ENCODE peak calls at places on chromosome 6, in four cellular contexts. One of them, this sample, is unnamed.

GRCh38 chr6:72464246-72464645 is 157.6 kb upstream of the KCNQ5 start:
- DNase-seq in HCT116: no peak
- DNase-seq in heart right ventricle: no peak
- DNase-seq in right atrium auricular region: no peak
- DNase-seq in this sample: no peak

GRCh38 chr6:143971453-143971852 is 36.6 kb downstream of the PLAGL1 start:
- DNase-seq in heart right ventricle: no peak
- DNase-seq in right atrium auricular region: no peak
- DNase-seq in HCT116: no peak
- DNase-seq in this sample: no peak

GRCh38 chr6:146770965-146771735 is 172.4 kb downstream of the ADGB start:
- DNase-seq in heart right ventricle: peak; percentile 36
- DNase-seq in HCT116: no peak
- DNase-seq in right atrium auricular region: peak; percentile 70
- DNase-seq in this sample: no peak

GRCh38 chr6:129621252-129621651 is 88.7 kb downstream of the ARHGAP18 start:
- DNase-seq in heart right ventricle: no peak
- DNase-seq in right atrium auricular region: no peak
- DNase-seq in HCT116: no peak
- DNase-seq in this sample: peak; percentile 37

GRCh38 chr6:45574885-45575284 is 197.2 kb upstream of the SUPT3H start:
- DNase-seq in heart right ventricle: no peak
- DNase-seq in HCT116: no peak
- DNase-seq in right atrium auricular region: no peak
- DNase-seq in this sample: no peak

GRCh38 chr6:168450921-168451320 is 9.9 kb downstream of the SMOC2 start:
- DNase-seq in heart right ventricle: no peak
- DNase-seq in HCT116: no peak
- DNase-seq in right atrium auricular region: no peak
- DNase-seq in this sample: peak; percentile 17

GRCh38 chr6:93721386-93722048 is 302.2 kb upstream of the EPHA7 start:
- DNase-seq in HCT116: no peak
- DNase-seq in heart right ventricle: no peak
- DNase-seq in right atrium auricular region: no peak
- DNase-seq in this sample: peak; percentile 71

GRCh38 chr6:166618866-166619761 is 7.9 kb downstream of the RPS6KA2 start:
- DNase-seq in HCT116: no peak
- DNase-seq in heart right ventricle: no peak
- DNase-seq in right atrium auricular region: peak; percentile 55
- DNase-seq in this sample: no peak

GRCh38 chr6:110874880-110875547 is 429 bp downstream of the AMD1 start:
- DNase-seq in right atrium auricular region: no peak
- DNase-seq in heart right ventricle: peak; percentile 47
- DNase-seq in HCT116: no peak
- DNase-seq in this sample: no peak

GRCh38 chr6:131059486-131059885 is 3.6 kb downstream of the EPB41L2 start:
- DNase-seq in right atrium auricular region: no peak
- DNase-seq in HCT116: no peak
- DNase-seq in heart right ventricle: no peak
- DNase-seq in this sample: no peak

GRCh38 chr6:36633915-36634314 is 39.8 kb downstream of the SRSF3 start:
- DNase-seq in HCT116: no peak
- DNase-seq in right atrium auricular region: peak; percentile 85
- DNase-seq in heart right ventricle: peak; percentile 73
- DNase-seq in this sample: no peak

GRCh38 chr6:80767808-80768207 is 661.3 kb downstream of the BCKDHB start:
- DNase-seq in heart right ventricle: peak; percentile 24
- DNase-seq in HCT116: peak; percentile 23
- DNase-seq in right atrium auricular region: peak; percentile 91
- DNase-seq in this sample: no peak

GRCh38 chr6:71642120-71642519 is 244.2 kb upstream of the RIMS1 start:
- DNase-seq in heart right ventricle: no peak
- DNase-seq in HCT116: no peak
- DNase-seq in right atrium auricular region: no peak
- DNase-seq in this sample: no peak

GRCh38 chr6:164129218-164129617 is 714.7 kb downstream of the QKI start:
- DNase-seq in HCT116: no peak
- DNase-seq in right atrium auricular region: no peak
- DNase-seq in heart right ventricle: no peak
- DNase-seq in this sample: no peak

GRCh38 chr6:5190467-5190866 is 70.3 kb downstream of the LYRM4 start:
- DNase-seq in right atrium auricular region: no peak
- DNase-seq in HCT116: no peak
- DNase-seq in heart right ventricle: no peak
- DNase-seq in this sample: no peak

GRCh38 chr6:105651969-105652368 is 249.1 kb upstream of the PREP start:
- DNase-seq in right atrium auricular region: no peak
- DNase-seq in heart right ventricle: no peak
- DNase-seq in HCT116: no peak
- DNase-seq in this sample: no peak

GRCh38 chr6:12296604-12297003 is 6.4 kb downstream of the EDN1 start:
- DNase-seq in right atrium auricular region: no peak
- DNase-seq in HCT116: no peak
- DNase-seq in heart right ventricle: no peak
- DNase-seq in this sample: no peak

GRCh38 chr6:139965393-139965792 is 590.9 kb upstream of the CITED2 start:
- DNase-seq in right atrium auricular region: no peak
- DNase-seq in HCT116: no peak
- DNase-seq in heart right ventricle: no peak
- DNase-seq in this sample: no peak

GRCh38 chr6:163573503-163574179 is 159.1 kb downstream of the QKI start:
- DNase-seq in heart right ventricle: no peak
- DNase-seq in HCT116: no peak
- DNase-seq in right atrium auricular region: no peak
- DNase-seq in this sample: peak; percentile 29

GRCh38 chr6:36544228-36544627 is 3.1 kb downstream of the STK38 start:
- DNase-seq in heart right ventricle: no peak
- DNase-seq in right atrium auricular region: no peak
- DNase-seq in HCT116: no peak
- DNase-seq in this sample: no peak

GRCh38 chr6:28884423-28885148 is 39.2 kb downstream of the TRIM27 start:
- DNase-seq in heart right ventricle: no peak
- DNase-seq in HCT116: no peak
- DNase-seq in right atrium auricular region: no peak
- DNase-seq in this sample: no peak

GRCh38 chr6:112443118-112443641 is 96.0 kb downstream of the RFPL4B start:
- DNase-seq in HCT116: no peak
- DNase-seq in heart right ventricle: no peak
- DNase-seq in right atrium auricular region: no peak
- DNase-seq in this sample: no peak

GRCh38 chr6:121135425-121135824 is 198.9 kb downstream of the TBC1D32 start:
- DNase-seq in HCT116: no peak
- DNase-seq in right atrium auricular region: no peak
- DNase-seq in heart right ventricle: no peak
- DNase-seq in this sample: no peak

GRCh38 chr6:73652637-73653570 is 888 bp downstream of the SLC17A5 start:
- DNase-seq in heart right ventricle: peak; percentile 54
- DNase-seq in right atrium auricular region: peak; percentile 74
- DNase-seq in HCT116: peak; percentile 52
- DNase-seq in this sample: peak; percentile 80

GRCh38 chr6:168145747-168146596 is 67.0 kb upstream of the FRMD1 start:
- DNase-seq in heart right ventricle: no peak
- DNase-seq in right atrium auricular region: peak; percentile 43
- DNase-seq in HCT116: no peak
- DNase-seq in this sample: no peak

GRCh38 chr6:161444464-161444863 is 170.6 kb upstream of the AGPAT4 start:
- DNase-seq in right atrium auricular region: no peak
- DNase-seq in HCT116: no peak
- DNase-seq in heart right ventricle: peak; percentile 21
- DNase-seq in this sample: peak; percentile 83

GRCh38 chr6:129440691-129441090 is 269.3 kb downstream of the ARHGAP18 start:
- DNase-seq in right atrium auricular region: no peak
- DNase-seq in heart right ventricle: no peak
- DNase-seq in HCT116: no peak
- DNase-seq in this sample: peak; percentile 80

GRCh38 chr6:31586596-31586995 is 519 bp downstream of the LST1 start:
- DNase-seq in right atrium auricular region: no peak
- DNase-seq in heart right ventricle: no peak
- DNase-seq in HCT116: no peak
- DNase-seq in this sample: no peak

GRCh38 chr6:14542670-14543366 is 425.2 kb downstream of the CD83 start:
- DNase-seq in HCT116: peak; percentile 29
- DNase-seq in right atrium auricular region: no peak
- DNase-seq in heart right ventricle: no peak
- DNase-seq in this sample: no peak

GRCh38 chr6:34876451-34876850 is 11.4 kb downstream of the TAF11 start:
- DNase-seq in right atrium auricular region: no peak
- DNase-seq in HCT116: no peak
- DNase-seq in heart right ventricle: no peak
- DNase-seq in this sample: no peak
- H3K36me3 ChIP-seq in right atrium auricular region: peaks cover 65% of the 10 kb centered on the region
- H3K36me3 ChIP-seq in HCT116: peaks cover 32% of the 10 kb centered on the region
- H3K36me3 ChIP-seq in heart right ventricle: peaks cover 99% of the 10 kb centered on the region
- H3K36me3 ChIP-seq in this sample: peaks cover 78% of the 10 kb centered on the region

GRCh38 chr6:170292778-170293164 is 1.9 kb upstream of the DLL1 start:
- DNase-seq in heart right ventricle: no peak
- DNase-seq in HCT116: peak; percentile 32
- DNase-seq in right atrium auricular region: no peak
- DNase-seq in this sample: no peak
- H3K4me1 ChIP-seq in heart right ventricle: peaks cover 59% of the 10 kb centered on the region
- H3K4me1 ChIP-seq in HCT116: peaks cover 4% of the 10 kb centered on the region
- H3K4me1 ChIP-seq in right atrium auricular region: peaks cover 68% of the 10 kb centered on the region
- H3K4me1 ChIP-seq in this sample: peaks cover 16% of the 10 kb centered on the region

GRCh38 chr6:44138717-44139350 is 11.5 kb downstream of the TMEM63B start:
- DNase-seq in HCT116: no peak
- DNase-seq in heart right ventricle: no peak
- DNase-seq in right atrium auricular region: no peak
- DNase-seq in this sample: no peak
- H3K36me3 ChIP-seq in HCT116: peaks cover 17% of the 10 kb centered on the region
- H3K36me3 ChIP-seq in heart right ventricle: peaks cover 91% of the 10 kb centered on the region
- H3K36me3 ChIP-seq in right atrium auricular region: peaks cover 53% of the 10 kb centered on the region
- H3K36me3 ChIP-seq in this sample: no peaks in the 10 kb centered on the region

DNA sequence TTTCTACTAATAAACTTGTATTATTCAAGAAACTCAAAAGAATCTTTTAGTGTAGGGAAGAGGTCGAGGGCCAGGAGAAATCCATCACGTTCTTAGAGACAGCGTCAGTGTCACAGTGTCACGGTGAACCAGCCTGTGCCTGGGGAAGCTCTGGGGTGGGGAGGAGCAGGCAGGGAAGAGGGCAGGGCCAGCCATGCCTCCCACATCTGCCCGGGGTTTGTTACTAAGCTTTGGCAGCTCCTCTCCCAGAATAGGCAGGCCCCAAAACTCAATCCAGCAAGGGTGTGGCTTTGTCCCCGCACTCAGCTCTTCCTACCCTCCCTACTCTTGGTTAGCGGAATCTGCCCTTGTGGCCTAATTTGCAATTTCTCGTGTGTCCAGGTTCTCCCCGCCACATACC is 72.9 kb downstream of the TCP11 start:
- DNase-seq in heart right ventricle: no peak
- DNase-seq in HCT116: no peak
- DNase-seq in right atrium auricular region: no peak
- DNase-seq in this sample: no peak
- H3K4me1 ChIP-seq in heart right ventricle: peaks cover 27% of the 10 kb centered on the region
- H3K4me1 ChIP-seq in HCT116: no peaks in the 10 kb centered on the region
- H3K4me1 ChIP-seq in right atrium auricular region: peaks cover 52% of the 10 kb centered on the region
- H3K4me1 ChIP-seq in this sample: peaks cover 10% of the 10 kb centered on the region

DNA sequence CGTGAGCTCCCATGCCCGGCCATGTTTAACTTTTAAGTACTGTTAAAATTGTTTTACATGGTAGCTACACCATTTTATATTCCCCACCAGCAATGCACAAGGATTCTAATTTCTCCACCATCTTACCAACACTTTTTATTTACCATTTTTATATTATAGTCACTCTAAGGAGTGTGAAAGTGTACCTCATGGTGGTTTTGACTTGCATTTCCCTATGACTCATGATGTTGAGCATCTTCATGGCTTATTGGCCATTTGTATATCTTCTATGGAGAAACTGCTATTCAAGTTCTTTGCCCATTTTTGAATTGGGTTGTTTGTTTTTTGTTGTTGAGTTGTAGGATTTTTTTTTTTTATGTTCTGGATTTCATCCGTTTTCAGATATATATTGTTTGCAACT is 15.6 kb upstream of the BPHL start:
- DNase-seq in HCT116: no peak
- DNase-seq in right atrium auricular region: no peak
- DNase-seq in heart right ventricle: no peak
- DNase-seq in this sample: no peak
- H3K36me3 ChIP-seq in HCT116: peaks cover 20% of the 10 kb centered on the region
- H3K36me3 ChIP-seq in right atrium auricular region: peaks cover 62% of the 10 kb centered on the region
- H3K36me3 ChIP-seq in heart right ventricle: peaks cover 100% of the 10 kb centered on the region
- H3K36me3 ChIP-seq in this sample: peaks cover 67% of the 10 kb centered on the region

DNA sequence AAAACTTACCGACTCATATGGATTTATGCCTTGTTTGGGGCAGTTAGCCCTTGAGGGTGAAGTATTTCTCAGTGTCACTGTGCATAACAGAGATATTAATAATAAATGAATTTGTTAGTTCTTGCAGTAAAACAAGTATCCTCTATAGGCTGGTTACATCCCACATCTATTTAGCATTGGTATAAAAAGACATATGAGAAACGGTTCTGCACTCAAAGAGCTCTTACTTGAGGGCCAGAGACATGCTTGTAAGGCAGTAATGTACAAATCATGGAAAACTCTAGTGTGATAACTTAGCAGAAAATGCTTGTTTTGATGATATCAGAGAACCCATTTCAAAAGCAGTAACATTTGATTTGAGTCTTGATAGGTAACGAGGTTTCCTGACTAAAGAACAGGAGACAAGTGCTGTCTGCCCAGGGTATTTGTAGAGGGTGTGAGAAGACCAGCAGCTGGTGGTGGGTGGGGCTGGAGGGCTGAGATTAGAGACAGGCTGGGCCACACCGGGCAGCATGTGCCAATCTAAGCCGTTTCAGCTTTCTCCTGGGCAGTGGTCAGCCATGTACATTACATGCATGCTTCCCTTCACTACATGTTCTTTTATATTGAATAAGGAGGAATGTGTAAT is 46.3 kb downstream of the TULP4 start:
- DNase-seq in right atrium auricular region: no peak
- DNase-seq in heart right ventricle: no peak
- DNase-seq in HCT116: no peak
- DNase-seq in this sample: no peak
- H3K4me1 ChIP-seq in right atrium auricular region: peaks cover 8% of the 10 kb centered on the region
- H3K4me1 ChIP-seq in heart right ventricle: no peaks in the 10 kb centered on the region
- H3K4me1 ChIP-seq in HCT116: no peaks in the 10 kb centered on the region
- H3K4me1 ChIP-seq in this sample: peaks cover 3% of the 10 kb centered on the region

GRCh38 chr6:87671555-87672029 is 30.4 kb downstream of the AKIRIN2 start:
- DNase-seq in HCT116: no peak
- DNase-seq in right atrium auricular region: no peak
- DNase-seq in heart right ventricle: no peak
- DNase-seq in this sample: no peak

GRCh38 chr6:87675004-87675681 is 26.9 kb downstream of the AKIRIN2 start:
- DNase-seq in HCT116: no peak
- DNase-seq in right atrium auricular region: no peak
- DNase-seq in heart right ventricle: no peak
- DNase-seq in this sample: no peak

GRCh38 chr6:87673237-87673636 is 28.8 kb downstream of the AKIRIN2 start:
- DNase-seq in right atrium auricular region: no peak
- DNase-seq in heart right ventricle: no peak
- DNase-seq in HCT116: no peak
- DNase-seq in this sample: no peak

GRCh38 chr6:87672641-87673040 is 29.4 kb downstream of the AKIRIN2 start:
- DNase-seq in HCT116: no peak
- DNase-seq in right atrium auricular region: no peak
- DNase-seq in heart right ventricle: no peak
- DNase-seq in this sample: no peak

GRCh38 chr6:87674286-87674685 is 27.7 kb downstream of the AKIRIN2 start:
- DNase-seq in HCT116: no peak
- DNase-seq in heart right ventricle: no peak
- DNase-seq in right atrium auricular region: no peak
- DNase-seq in this sample: no peak
- H3K36me3 ChIP-seq in HCT116: peaks cover 21% of the 10 kb centered on the region
- H3K36me3 ChIP-seq in heart right ventricle: peaks cover 92% of the 10 kb centered on the region
- H3K36me3 ChIP-seq in right atrium auricular region: peaks cover 26% of the 10 kb centered on the region
- H3K36me3 ChIP-seq in this sample: peaks cover 58% of the 10 kb centered on the region

GRCh38 chr6:3739311-3739897 is 12.1 kb downstream of the PXDC1 start:
- DNase-seq in right atrium auricular region: no peak
- DNase-seq in heart right ventricle: no peak
- DNase-seq in HCT116: no peak
- DNase-seq in this sample: no peak
- H3K4me1 ChIP-seq in right atrium auricular region: peaks cover 64% of the 10 kb centered on the region
- H3K4me1 ChIP-seq in heart right ventricle: peaks cover 36% of the 10 kb centered on the region
- H3K4me1 ChIP-seq in HCT116: no peaks in the 10 kb centered on the region
- H3K4me1 ChIP-seq in this sample: peaks cover 10% of the 10 kb centered on the region